ENCODE peak calls at places on chromosomes 11 and 22, in five cellular contexts. X is activated naive CD8-positive, alpha-beta T cell treated with anti-CD3 and anti-CD28 coated beads, Interleukin-2, amount 50 U/mL, for 24 hours; Q is astrocyte of the spinal cord; K is pancreas; E is colonic mucosa. P is an unnamed sample.

GRCh38 chr22:32631507-32632245 is 157.1 kb downstream of the FBXO7 start:
- DNase-seq in X (no peak), Q (no peak), K (no peak), E (no peak), P (no peak)

GRCh38 chr22:45516923-45517675 is 14.4 kb downstream of the FBLN1 start:
- DNase-seq in X (no peak), Q (peak; percentile 75), K (no peak), E (no peak), P (no peak)

GRCh38 chr11:2571598-2572281 is 126.9 kb downstream of the KCNQ1 start:
- DNase-seq in X (no peak), Q (no peak), K (peak; percentile 14), E (no peak), P (no peak)

GRCh38 chr11:79482800-79483199 is 42.0 kb upstream of the TENM4 start:
- DNase-seq in X (no peak), Q (no peak), K (no peak), E (no peak), P (no peak)

GRCh38 chr11:67572305-67572704 is 11.3 kb upstream of the GSTP1 start:
- DNase-seq in X (no peak), Q (no peak), K (no peak), E (no peak), P (no peak)

GRCh38 chr11:61339490-61339878 is 6.5 kb downstream of the TKFC start:
- DNase-seq in X (no peak), Q (no peak), K (no peak), E (no peak), P (no peak)

GRCh38 chr22:42688241-42688913 is 32.3 kb downstream of the A4GALT start:
- DNase-seq in X (no peak), Q (peak; percentile 93), K (peak; percentile 69), E (peak; percentile 73), P (peak; percentile 89)

GRCh38 chr11:116145187-116145865 is 627.5 kb downstream of the BUD13 start:
- DNase-seq in X (no peak), Q (no peak), K (no peak), E (no peak), P (no peak)

GRCh38 chr11:119368121-119369034 is 13.1 kb downstream of the USP2 start:
- DNase-seq in X (no peak), Q (no peak), K (peak; percentile 90), E (peak; percentile 89), P (no peak)

GRCh38 chr11:90332415-90332814 is 109.6 kb upstream of the CHORDC1 start:
- DNase-seq in X (no peak), Q (no peak), K (no peak), E (no peak), P (no peak)

GRCh38 chr22:21587803-21588611 is 20.5 kb downstream of the UBE2L3 start:
- DNase-seq in X (peak; percentile 52), Q (no peak), K (no peak), E (no peak), P (no peak)

GRCh38 chr11:73931039-73931645 is 19.7 kb upstream of the DNAJB13 start:
- DNase-seq in X (no peak), Q (peak; percentile 82), K (no peak), E (peak; percentile 29), P (peak; percentile 52)

GRCh38 chr11:2886191-2886894 is 768 bp upstream of the CDKN1C start:
- DNase-seq in X (no peak), Q (peak; percentile 17), K (peak; percentile 65), E (no peak), P (no peak)